ENCODE peak calls at places on chromosomes 7 and 10, in six cellular contexts. Y is GM23248, L is HCT116, K is OCI-LY7, T is PC-3, Q is neural progenitor cell. F is an unnamed sample.

GRCh38 chr10:133357293-133358151 is at the start of gene FUOM:
- DNase-seq in K (peak; percentile 84), L (peak; percentile 7), Q (peak; percentile 90), T (peak; percentile 37), Y (peak; percentile 70), F (peak; percentile 75)

GRCh38 chr10:24826022-24826421 is 102.3 kb upstream of the ARHGAP21 start:
- DNase-seq in K (no peak), Y (peak; percentile 84), T (peak; percentile 48), Q (no peak), L (no peak), F (peak; percentile 21)

GRCh38 chr7:16345979-16346958 is 75.1 kb downstream of the CRPPA start:
- DNase-seq in Y (peak; percentile 87), L (peak; percentile 44), T (peak; percentile 88), K (no peak), Q (no peak), F (no peak)

GRCh38 chr10:42985436-42986316 is 91.2 kb upstream of the RET start:
- DNase-seq in Q (no peak), Y (no peak), L (no peak), T (no peak), K (no peak), F (no peak)

GRCh38 chr7:157670490-157671357 is 333.9 kb downstream of the DNAJB6 start:
- DNase-seq in Y (no peak), T (peak; percentile 15), Q (no peak), K (no peak), L (no peak), F (no peak)

GRCh38 chr7:147438216-147438615 is 1152.3 kb upstream of the C7orf33 start:
- DNase-seq in K (no peak), T (peak; percentile 10), L (no peak), Y (peak; percentile 12), Q (no peak), F (no peak)

GRCh38 chr10:27663611-27664010 is 82.0 kb downstream of the MKX start:
- DNase-seq in Q (no peak), T (no peak), Y (peak; percentile 42), K (no peak), L (no peak), F (no peak)

GRCh38 chr10:86756511-86757109 is at the start of gene BMPR1A:
- DNase-seq in Q (peak; percentile 85), K (no peak), Y (no peak), T (peak; percentile 86), L (no peak), F (peak; percentile 67)

GRCh38 chr10:88076027-88076880 is 212.8 kb downstream of the PTEN start:
- DNase-seq in L (no peak), Y (no peak), T (no peak), K (no peak), Q (no peak), F (no peak)

GRCh38 chr7:16318989-16319915 is 102.1 kb downstream of the CRPPA start:
- DNase-seq in Y (peak; percentile 21), L (peak; percentile 81), K (no peak), Q (no peak), T (peak; percentile 82), F (no peak)

GRCh38 chr7:128906001-128906765 is 4.3 kb downstream of the KCP start:
- DNase-seq in Y (no peak), L (no peak), T (no peak), K (no peak), Q (no peak), F (no peak)

GRCh38 chr10:129140861-129141260 is 326.2 kb upstream of the MGMT start:
- DNase-seq in K (peak; percentile 5), L (no peak), Q (no peak), Y (no peak), T (no peak), F (no peak)

GRCh38 chr10:125120046-125120710 is 40.2 kb downstream of the CTBP2 start:
- DNase-seq in L (no peak), T (no peak), Y (peak; percentile 41), Q (no peak), K (no peak), F (no peak)

GRCh38 chr7:143256932-143257331 is 6.3 kb upstream of the GSTK1 start:
- DNase-seq in K (no peak), L (no peak), Y (no peak), Q (no peak), T (no peak), F (no peak)

GRCh38 chr7:30146127-30146612 is 11.4 kb downstream of the MTURN start:
- DNase-seq in T (no peak), K (no peak), L (no peak), Q (no peak), Y (no peak), F (no peak)

GRCh38 chr7:115198143-115198542 is 276.2 kb downstream of the MDFIC start:
- DNase-seq in L (no peak), Y (no peak), Q (no peak), K (no peak), T (peak; percentile 28), F (no peak)

GRCh38 chr7:87926581-87927461 is 7.2 kb upstream of the ADAM22 start:
- DNase-seq in T (no peak), L (no peak), Q (peak; percentile 43), K (peak; percentile 56), Y (no peak), F (peak; percentile 71)

GRCh38 chr10:5413012-5413938 is 918 bp downstream of the NET1 start:
- DNase-seq in T (peak; percentile 20), Y (peak; percentile 77), Q (peak; percentile 77), L (no peak), K (peak; percentile 16), F (peak; percentile 43)

GRCh38 chr7:140209866-140210609 is 33.3 kb upstream of the KDM7A start:
- DNase-seq in L (no peak), K (peak; percentile 93), Y (no peak), T (no peak), Q (no peak), F (no peak)

GRCh38 chr10:93410697-93411348 is 71.3 kb downstream of the MYOF start:
- DNase-seq in K (no peak), Q (no peak), T (no peak), L (no peak), Y (no peak), F (no peak)

GRCh38 chr10:124870854-124871425 is 69.3 kb downstream of the ABRAXAS2 start:
- DNase-seq in L (no peak), Q (no peak), T (no peak), Y (no peak), K (no peak), F (no peak)

GRCh38 chr7:151470656-151471180 is 30.8 kb upstream of the CRYGN start:
- DNase-seq in Q (peak; percentile 84), K (no peak), L (no peak), T (no peak), Y (no peak), F (no peak)

GRCh38 chr10:92742331-92743228 is 52.8 kb downstream of the HHEX start:
- DNase-seq in K (peak; percentile 95), L (no peak), Q (no peak), Y (no peak), T (no peak), F (no peak)

GRCh38 chr7:46776790-46777189 is 805.1 kb downstream of the TNS3 start:
- DNase-seq in Y (peak; percentile 46), L (no peak), T (peak; percentile 47), K (peak; percentile 53), Q (no peak), F (no peak)

GRCh38 chr10:68251146-68251545 is 19.2 kb upstream of the ATOH7 start:
- DNase-seq in Y (no peak), L (no peak), T (no peak), Q (peak; percentile 82), K (no peak), F (no peak)

GRCh38 chr7:139631520-139632031 is 108.1 kb downstream of the CLEC2L start:
- DNase-seq in T (no peak), Y (no peak), L (no peak), Q (no peak), K (no peak), F (no peak)

GRCh38 chr7:91869661-91870060 is 10.8 kb downstream of the MTERF1 start:
- DNase-seq in Q (no peak), T (peak; percentile 9), K (no peak), L (no peak), Y (no peak), F (no peak)

GRCh38 chr7:155643804-155644177 is 670 bp upstream of the RBM33 start:
- DNase-seq in Y (peak; percentile 61), K (no peak), Q (no peak), T (no peak), L (no peak), F (no peak)

GRCh38 chr10:43057231-43057711 is 19.6 kb upstream of the RET start:
- DNase-seq in L (no peak), Q (no peak), Y (no peak), K (no peak), T (no peak), F (no peak)

GRCh38 chr7:127348247-127348631 is 44.3 kb downstream of the ZNF800 start:
- DNase-seq in Q (no peak), T (no peak), K (no peak), L (no peak), Y (no peak), F (no peak)

DNA sequence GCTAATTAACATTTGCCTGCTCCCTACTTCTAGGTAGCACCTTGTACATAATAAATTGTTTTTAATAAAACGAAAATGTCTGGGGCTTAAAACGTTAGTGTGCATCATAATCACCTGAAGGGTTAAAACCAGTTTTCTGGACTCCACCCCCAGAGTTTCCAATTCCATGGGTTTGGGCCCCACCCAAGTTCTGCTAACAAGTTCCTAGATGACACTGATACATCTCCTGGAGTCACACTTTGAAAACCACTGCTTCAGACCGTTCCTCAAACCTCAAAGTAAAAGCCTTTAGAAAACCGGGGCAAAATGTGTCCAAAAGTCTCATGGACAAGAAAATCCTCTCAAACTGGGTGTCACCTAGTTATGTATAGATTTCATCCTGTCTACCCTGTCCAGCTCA is 9.3 kb downstream of the OSBPL3 start:
- DNase-seq in K (no peak), Q (no peak), T (no peak), L (no peak), Y (peak; percentile 50), F (no peak)
- H3K4me1 ChIP-seq in K (peaks cover 68% of the 10 kb centered on the region), Q (peaks cover 7% of the 10 kb centered on the region), T (peaks cover 54% of the 10 kb centered on the region), L (peaks cover 90% of the 10 kb centered on the region), Y (peaks cover 42% of the 10 kb centered on the region), F (peaks cover 13% of the 10 kb centered on the region)

GRCh38 chr7:98911936-98912335 is 33.6 kb downstream of the TRRAP start:
- DNase-seq in K (no peak), Q (no peak), Y (no peak), L (no peak), T (no peak), F (no peak)
- TF ChIP-seq EZH2phosphoT487 in K (no peak), Q (no peak), Y (no peak), L (no peak), T (no peak), F (no peak)

GRCh38 chr10:1406172-1406975 is 331.0 kb downstream of the ADARB2 start:
- DNase-seq in Y (no peak), K (no peak), L (no peak), Q (no peak), T (no peak), F (no peak)
- H3K9me3 ChIP-seq in Y (no peaks in the 10 kb centered on the region), K (no peaks in the 10 kb centered on the region), L (no peaks in the 10 kb centered on the region), Q (no peaks in the 10 kb centered on the region), T (no peaks in the 10 kb centered on the region), F (no peaks in the 10 kb centered on the region)

GRCh38 chr10:71245420-71246325 is 33.3 kb downstream of the UNC5B start:
- DNase-seq in Q (no peak), L (no peak), Y (no peak), K (no peak), T (no peak), F (no peak)
- H3K4me1 ChIP-seq in Q (peaks cover 21% of the 10 kb centered on the region), L (peaks cover 65% of the 10 kb centered on the region), Y (peaks cover 20% of the 10 kb centered on the region), K (peaks cover under 1% of the 10 kb centered on the region), T (peaks cover 9% of the 10 kb centered on the region), F (peaks cover 63% of the 10 kb centered on the region)

GRCh38 chr10:7458554-7458953 is 47.7 kb upstream of the SFMBT2 start:
- DNase-seq in Q (no peak), K (no peak), L (no peak), Y (peak; percentile 58), T (no peak), F (no peak)
- TF ChIP-seq EZH2phosphoT487 in Q (no peak), K (no peak), L (no peak), Y (no peak), T (no peak), F (no peak)

F was measured in hepatocyte.